ENCODE peak calls at places on chromosomes 3 and 15, in seven cellular contexts. F, D, O, W, H, J and K are unnamed samples.

GRCh38 chr15:53978248-53978906 is at the start of gene UNC13C:
- DNase-seq in F (no peak), D (no peak), O (peak; percentile 58), W (peak; percentile 47), H (no peak), J (no peak), K (peak; percentile 17)

GRCh38 chr3:138725116-138725515 is 109.6 kb downstream of the PIK3CB start:
- DNase-seq in F (no peak), D (no peak), O (no peak), W (no peak), H (no peak), J (no peak), K (no peak)

GRCh38 chr3:32819581-32820348 is 2.0 kb downstream of the TRIM71 start:
- DNase-seq in F (no peak), D (no peak), O (no peak), W (no peak), H (no peak), J (no peak), K (no peak)

GRCh38 chr3:197942956-197943556 is 6.9 kb upstream of the RPL35A start:
- DNase-seq in F (no peak), D (peak; percentile 61), O (no peak), W (no peak), H (peak; percentile 44), J (peak; percentile 21), K (no peak)

GRCh38 chr15:95624616-95625361 is 705.7 kb upstream of the NR2F2 start:
- DNase-seq in F (no peak), D (no peak), O (no peak), W (no peak), H (no peak), J (no peak), K (no peak)

GRCh38 chr3:195150194-195151118 is 120.5 kb downstream of the XXYLT1 start:
- DNase-seq in F (no peak), D (no peak), O (no peak), W (no peak), H (no peak), J (no peak), K (peak; percentile 58)

GRCh38 chr3:132981746-132982145 is 56.4 kb upstream of the TMEM108 start:
- DNase-seq in F (no peak), D (no peak), O (no peak), W (no peak), H (no peak), J (no peak), K (no peak)

GRCh38 chr15:74175271-74176191 is 2.0 kb downstream of the ISLR start:
- DNase-seq in F (no peak), D (no peak), O (peak; percentile 72), W (no peak), H (no peak), J (no peak), K (no peak)

GRCh38 chr3:122697952-122698625 is 17.4 kb downstream of the PARP14 start:
- DNase-seq in F (no peak), D (no peak), O (no peak), W (no peak), H (no peak), J (no peak), K (no peak)

GRCh38 chr15:66700412-66700801 is 1.6 kb upstream of the SMAD6 start:
- DNase-seq in F (no peak), D (no peak), O (no peak), W (no peak), H (no peak), J (no peak), K (no peak)

GRCh38 chr3:195058311-195059005 is 212.5 kb downstream of the XXYLT1 start:
- DNase-seq in F (peak; percentile 45), D (no peak), O (peak; percentile 32), W (no peak), H (no peak), J (no peak), K (no peak)

GRCh38 chr3:178518660-178519396 is 17.4 kb upstream of the KCNMB2 start:
- DNase-seq in F (no peak), D (no peak), O (no peak), W (no peak), H (no peak), J (no peak), K (no peak)
- H3K27ac ChIP-seq in F (no peak overlapping the region), D (no peak overlapping the region), O (no peak overlapping the region), W (no peak overlapping the region), H (no peak overlapping the region), J (no peak overlapping the region), K (no peak overlapping the region)

GRCh38 chr3:46838301-46838700 is 24.9 kb downstream of the MYL3 start:
- DNase-seq in F (no peak), D (no peak), O (no peak), W (no peak), H (no peak), J (no peak), K (no peak)
- H3K9me3 ChIP-seq in F (peaks cover 10% of the 10 kb centered on the region), D (peaks cover 26% of the 10 kb centered on the region), O (peaks cover 13% of the 10 kb centered on the region), W (peaks cover 5% of the 10 kb centered on the region), H (peaks cover 21% of the 10 kb centered on the region), J (peaks cover 25% of the 10 kb centered on the region), K (no peaks in the 10 kb centered on the region)

GRCh38 chr3:64186667-64187064 is 38.6 kb downstream of the PRICKLE2 start:
- DNase-seq in F (no peak), D (no peak), O (no peak), W (no peak), H (no peak), J (no peak), K (no peak)

GRCh38 chr3:64190517-64191515 is 34.5 kb downstream of the PRICKLE2 start:
- DNase-seq in F (no peak), D (no peak), O (no peak), W (no peak), H (no peak), J (no peak), K (no peak)

GRCh38 chr3:64187065-64187959 is 38.0 kb downstream of the PRICKLE2 start:
- DNase-seq in F (no peak), D (no peak), O (peak; percentile 83), W (no peak), H (no peak), J (no peak), K (peak; percentile 37)

GRCh38 chr3:64191822-64192221 is 33.4 kb downstream of the PRICKLE2 start:
- DNase-seq in F (no peak), D (no peak), O (no peak), W (no peak), H (no peak), J (no peak), K (no peak)

GRCh38 chr3:64188810-64189560 is 36.3 kb downstream of the PRICKLE2 start:
- DNase-seq in F (no peak), D (no peak), O (peak; percentile 54), W (no peak), H (no peak), J (no peak), K (no peak)
- H3K27ac ChIP-seq in F (no peak overlapping the region), D (no peak overlapping the region), O (peak overlapping the region; percentile 77), W (no peak overlapping the region), H (no peak overlapping the region), J (peak overlapping the region; percentile 87), K (peak overlapping the region; percentile 5)

DNA sequence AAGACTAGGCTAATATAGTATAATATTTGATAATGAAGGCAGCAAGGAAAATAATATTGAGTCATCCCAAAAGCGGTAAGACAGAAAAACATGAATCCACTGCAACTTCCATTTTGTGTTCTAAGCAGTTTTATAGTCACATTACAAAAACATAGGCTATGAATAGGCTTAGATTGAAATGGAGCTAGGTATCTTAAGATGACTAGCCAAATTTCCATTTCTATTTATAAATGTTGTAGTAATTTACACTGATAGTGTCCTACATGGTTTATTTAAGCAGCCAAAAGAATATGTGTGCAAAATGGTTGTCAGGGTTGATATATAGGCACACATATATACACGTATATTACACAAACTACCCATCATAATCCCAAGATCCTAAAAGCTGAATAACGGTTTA is 82.0 kb downstream of the VPS13C start:
- DNase-seq in F (no peak), D (no peak), O (no peak), W (no peak), H (no peak), J (no peak), K (no peak)
- H3K9me3 ChIP-seq in F (no peaks in the 10 kb centered on the region), D (no peaks in the 10 kb centered on the region), O (no peaks in the 10 kb centered on the region), W (no peaks in the 10 kb centered on the region), H (no peaks in the 10 kb centered on the region), J (no peaks in the 10 kb centered on the region), K (no peaks in the 10 kb centered on the region)

GRCh38 chr3:9514306-9514705 is 39.3 kb downstream of the LHFPL4 start:
- DNase-seq in F (no peak), D (no peak), O (no peak), W (no peak), H (no peak), J (no peak), K (no peak)
- H3K27ac ChIP-seq in F (no peak overlapping the region), D (no peak overlapping the region), O (no peak overlapping the region), W (no peak overlapping the region), H (no peak overlapping the region), J (no peak overlapping the region), K (no peak overlapping the region)

DNA sequence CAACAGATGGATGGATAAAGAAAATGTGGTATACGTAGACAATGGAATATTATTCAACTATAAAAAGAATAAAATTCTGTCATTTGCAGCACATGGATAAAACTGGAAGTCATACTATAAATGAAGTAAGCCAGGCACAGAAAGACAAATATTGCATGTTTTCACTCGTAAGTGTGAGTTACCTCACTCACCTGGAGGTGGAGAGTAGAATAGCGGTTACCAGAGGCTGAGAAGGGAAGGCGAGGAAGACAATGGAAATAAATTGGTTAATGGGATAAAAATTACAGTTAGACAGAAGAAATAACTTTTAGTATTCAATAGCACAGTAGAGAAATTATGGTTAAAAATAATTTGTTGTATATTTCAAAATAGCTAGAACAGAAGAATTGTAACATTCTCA is 141.6 kb downstream of the EFHB start:
- DNase-seq in F (no peak), D (no peak), O (no peak), W (no peak), H (no peak), J (no peak), K (no peak)
- H3K9me3 ChIP-seq in F (no peaks in the 10 kb centered on the region), D (no peaks in the 10 kb centered on the region), O (peaks cover 2% of the 10 kb centered on the region), W (no peaks in the 10 kb centered on the region), H (no peaks in the 10 kb centered on the region), J (no peaks in the 10 kb centered on the region), K (no peaks in the 10 kb centered on the region)

DNA sequence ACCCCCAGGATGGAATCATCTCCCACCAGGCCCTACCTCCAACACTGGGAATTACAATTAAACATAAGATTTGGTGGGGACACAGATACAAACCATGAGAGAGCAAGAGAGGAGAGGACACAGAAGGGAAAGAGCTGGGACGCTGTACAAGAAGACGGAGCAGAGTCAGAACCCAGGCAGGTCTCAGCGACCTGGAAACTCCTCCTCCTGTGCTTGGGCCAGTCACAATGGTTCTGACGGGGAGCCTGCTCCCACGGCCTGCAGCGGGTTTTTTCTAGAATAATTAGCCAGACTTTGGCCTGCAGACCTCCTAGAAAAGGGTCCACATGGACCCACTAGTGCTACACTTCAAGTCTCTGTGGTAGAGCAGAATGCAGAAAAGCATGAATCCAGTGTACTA is 5.6 kb downstream of the SLC12A8 start:
- DNase-seq in F (no peak), D (no peak), O (no peak), W (no peak), H (no peak), J (no peak), K (no peak)
- H3K27ac ChIP-seq in F (no peak overlapping the region), D (no peak overlapping the region), O (no peak overlapping the region), W (no peak overlapping the region), H (no peak overlapping the region), J (no peak overlapping the region), K (peak overlapping the region; percentile 18)